ENCODE peak calls at places on chromosomes 7 and 10, in five cellular contexts. U is colonic mucosa, D is SK-N-MC, G is HepG2, K is H1. Y is an unnamed sample.

GRCh38 chr7:91826377-91826776 is 54.1 kb downstream of the MTERF1 start:
- DNase-seq in G (no peak), K (no peak), U (no peak), D (no peak), Y (no peak)

GRCh38 chr7:20952891-20953290 is 166.2 kb upstream of the SP8 start:
- DNase-seq in D (no peak), K (no peak), G (no peak), U (no peak), Y (no peak)

GRCh38 chr7:85381212-85381611 is 194.4 kb upstream of the SEMA3D start:
- DNase-seq in G (no peak), U (no peak), K (no peak), D (no peak), Y (no peak)

GRCh38 chr7:102111758-102112119 is 174.9 kb upstream of the SH2B2 start:
- DNase-seq in D (no peak), G (no peak), K (no peak), U (no peak), Y (peak; percentile 45)

GRCh38 chr10:125037145-125037544 is 95.2 kb downstream of the ZRANB1 start:
- DNase-seq in U (peak; percentile 61), G (peak; percentile 37), D (no peak), K (no peak), Y (peak; percentile 60)

GRCh38 chr7:319267-319661 is 29.3 kb downstream of the FOXL3 start:
- DNase-seq in G (no peak), U (no peak), D (no peak), K (no peak), Y (no peak)

GRCh38 chr10:44993922-44994751 is 6.6 kb upstream of the ZNF22 start:
- DNase-seq in D (no peak), K (no peak), G (peak; percentile 52), U (no peak), Y (peak; percentile 58)

GRCh38 chr7:78006063-78006755 is 207.6 kb downstream of the PHTF2 start:
- DNase-seq in G (no peak), U (no peak), D (no peak), K (no peak), Y (peak; percentile 69)

GRCh38 chr7:50782376-50783208 is at the start of gene GRB10:
- DNase-seq in G (no peak), K (no peak), U (no peak), D (no peak), Y (peak; percentile 82)

GRCh38 chr7:150369740-150370501 is 1.3 kb downstream of the REPIN1 start:
- DNase-seq in G (no peak), U (no peak), D (no peak), K (no peak), Y (peak; percentile 49)

GRCh38 chr7:150371131-150371995 is 2.7 kb downstream of the REPIN1 start:
- DNase-seq in U (no peak), G (no peak), K (no peak), D (no peak), Y (no peak)

GRCh38 chr7:150371996-150372270 is 3.3 kb downstream of the REPIN1 start:
- DNase-seq in D (no peak), G (no peak), U (no peak), K (no peak), Y (peak; percentile 44)

GRCh38 chr7:150368884-150369739 is 490 bp downstream of the REPIN1 start:
- DNase-seq in U (peak; percentile 67), G (peak; percentile 77), K (no peak), D (no peak), Y (peak; percentile 94)

DNA sequence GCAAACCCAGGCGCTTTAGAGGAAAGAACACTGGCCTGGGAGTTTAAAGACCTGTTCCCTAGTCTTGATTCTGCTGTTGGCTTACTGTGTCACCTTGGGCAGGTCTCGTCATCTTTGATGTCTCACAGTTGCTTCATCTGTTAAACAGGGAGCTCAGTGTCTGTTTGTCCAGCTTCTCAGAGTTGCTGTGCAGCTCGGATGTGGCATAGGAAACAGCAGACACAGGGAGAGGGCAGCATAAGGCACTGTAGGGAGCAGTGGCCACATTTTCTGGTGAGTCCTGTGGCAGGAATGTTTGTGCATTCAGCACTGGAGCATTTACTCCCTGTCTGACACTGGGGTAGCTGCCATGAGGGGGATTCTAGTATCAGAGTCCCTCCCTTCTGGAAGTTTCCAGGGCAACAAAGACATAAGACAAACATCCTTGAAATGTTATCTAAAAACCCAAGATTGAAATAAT is 2.0 kb downstream of the REPIN1 start:
- DNase-seq in K (no peak), D (no peak), G (peak; percentile 55), U (no peak), Y (no peak)
- H3K27ac ChIP-seq in K (peak overlapping the region; percentile 95), D (no peak overlapping the region), G (peak overlapping the region; percentile 100), U (peak overlapping the region; percentile 97), Y (no peak overlapping the region)

GRCh38 chr10:99660662-99661369 is 1.5 kb downstream of the ENTPD7 start:
- DNase-seq in K (no peak), U (no peak), D (no peak), G (no peak), Y (no peak)
- H3K4me3 ChIP-seq in K (no peak overlapping the region), U (no peak overlapping the region), D (no peak overlapping the region), G (peak overlapping the region; percentile 91), Y (peak overlapping the region; percentile 87)

GRCh38 chr7:117808273-117808868 is 64.9 kb downstream of the CTTNBP2 start:
- DNase-seq in U (no peak), D (no peak), G (no peak), K (no peak), Y (peak; percentile 54)
- H3K9ac ChIP-seq in U (no peak overlapping the region), D (no peak overlapping the region), G (no peak overlapping the region), K (no peak overlapping the region), Y (no peak overlapping the region)

DNA sequence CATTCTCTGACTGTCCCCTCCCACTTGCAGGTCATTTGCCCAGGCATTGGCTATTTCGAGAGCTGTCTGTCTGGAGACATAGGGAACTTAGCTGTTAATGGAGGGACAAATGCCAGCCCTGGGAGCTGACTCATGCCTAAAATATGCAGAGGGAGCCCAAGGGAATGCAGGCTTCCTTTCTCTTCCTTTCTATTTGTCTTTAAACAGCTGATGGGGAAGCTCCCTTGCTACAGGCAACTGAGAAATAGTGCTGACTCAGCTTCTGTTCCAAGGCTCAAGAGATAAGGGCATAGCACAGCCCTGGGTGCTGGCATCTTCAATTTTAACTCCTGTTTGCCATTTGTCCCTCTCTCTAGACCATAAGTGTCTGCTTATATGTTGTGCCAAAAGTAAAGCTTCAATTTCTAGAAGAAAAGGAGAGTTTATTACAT is 82.7 kb upstream of the C1GALT1 start:
- DNase-seq in D (peak; percentile 88), G (peak; percentile 95), U (peak; percentile 51), K (peak; percentile 92), Y (peak; percentile 97)
- H3K27ac ChIP-seq in D (peak overlapping the region; percentile 77), G (no peak overlapping the region), U (no peak overlapping the region), K (no peak overlapping the region), Y (peak overlapping the region; percentile 70)

GRCh38 chr10:83682399-83682798 is 456.9 kb upstream of the GHITM start:
- DNase-seq in U (no peak), D (no peak), K (no peak), G (no peak), Y (no peak)

GRCh38 chr10:83680470-83680891 is 458.8 kb upstream of the GHITM start:
- DNase-seq in D (no peak), U (no peak), K (no peak), G (no peak), Y (no peak)

DNA sequence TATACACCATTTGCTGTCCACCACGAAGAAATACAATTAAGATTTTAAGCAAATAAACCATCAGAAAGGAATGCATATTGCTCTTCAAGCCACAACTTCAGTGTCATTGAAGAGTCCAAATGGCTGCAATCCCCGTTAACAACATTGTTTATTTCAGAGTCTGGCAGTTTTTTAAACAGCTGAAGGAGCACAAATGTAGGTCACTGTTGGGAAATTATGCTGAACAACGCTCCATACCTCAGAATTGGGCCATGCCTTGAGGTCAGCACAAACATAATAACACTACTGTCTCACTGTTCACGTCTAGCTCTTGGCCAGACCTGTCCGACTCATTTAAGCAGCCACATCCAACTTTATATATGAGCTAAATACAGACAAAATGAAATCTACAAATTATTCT is 453.9 kb upstream of the GHITM start:
- DNase-seq in K (no peak), D (no peak), U (no peak), G (no peak), Y (no peak)
- H3K4me3 ChIP-seq in K (no peak overlapping the region), D (no peak overlapping the region), U (no peak overlapping the region), G (no peak overlapping the region), Y (peak overlapping the region; percentile 15)